ENCODE peak calls at places on chromosomes 16 and 17, in six cellular contexts. E is psoas muscle, O is HepG2, J is breast epithelium, L is HFF-Myc, T is pulmonary artery endothelial cell. I is an unnamed sample.

GRCh38 chr16:87897563-87898505 is 28.5 kb upstream of the SLC7A5 start:
- DNase-seq in O (no peak), E (no peak), T (no peak), L (no peak), J (no peak), I (peak)

GRCh38 chr17:44272321-44272951 is 4.5 kb upstream of the SLC4A1 start:
- DNase-seq in T (no peak), J (no peak), E (no peak), O (no peak), L (no peak), I (no peak)

GRCh38 chr17:51260960-51261958 is 913 bp downstream of the UTP18 start:
- DNase-seq in O (peak), T (no peak), L (no peak), J (peak), E (peak), I (peak)

GRCh38 chr16:66898207-66898606 is 17.9 kb downstream of the PDP2 start:
- DNase-seq in O (no peak), T (no peak), L (no peak), J (no peak), E (no peak), I (no peak)

GRCh38 chr17:54947396-54947795 is 21.1 kb downstream of the COX11 start:
- DNase-seq in J (no peak), L (no peak), E (no peak), T (no peak), O (peak), I (no peak)

GRCh38 chr16:53457670-53458069 is 23.4 kb downstream of the RBL2 start:
- DNase-seq in E (no peak), O (no peak), L (no peak), T (no peak), J (no peak), I (no peak)

GRCh38 chr16:7577588-7577987 is 244.9 kb downstream of the RBFOX1 start:
- DNase-seq in E (no peak), T (no peak), O (no peak), L (no peak), J (no peak), I (no peak)

GRCh38 chr16:10981697-10982216 is 37.4 kb downstream of the CLEC16A start:
- DNase-seq in E (no peak), J (no peak), L (no peak), T (no peak), O (peak), I (peak)

GRCh38 chr17:63696381-63696961 is 3.5 kb downstream of the LIMD2 start:
- DNase-seq in J (no peak), L (no peak), T (no peak), O (peak), E (no peak), I (peak)